ENCODE peak calls at places on chromosomes 13 and 19, in seven cellular contexts. J is body of pancreas, W is IMR-90, Q is HCT116, X is tibial artery, R is MG63, E is cardiac muscle cell. B is an unnamed sample. For H3K9me3, the result is how much of the 10 kb centered on the place peaks cover.

GRCh38 chr13:95601906-95602305 is 42.6 kb downstream of the DZIP1 start:
- DNase-seq in J (no peak), W (no peak), Q (no peak), X (no peak), R (no peak), E (no peak), B (no peak)

GRCh38 chr19:2462635-2463421 is 6.1 kb upstream of the LMNB2 start:
- DNase-seq in J (peak), W (peak), Q (peak), X (peak), R (peak), E (peak), B (peak)

GRCh38 chr13:113153810-113154748 is 4.4 kb upstream of the PROZ start:
- DNase-seq in J (peak), W (peak), Q (peak), X (peak), R (peak), E (peak), B (peak)

GRCh38 chr19:1360818-1361461 is 22.8 kb upstream of the NDUFS7 start:
- DNase-seq in J (peak), W (peak), Q (no peak), X (peak), R (peak), E (peak), B (no peak)

GRCh38 chr19:2035590-2035991 is 15.5 kb downstream of the MKNK2 start:
- DNase-seq in J (no peak), W (no peak), Q (no peak), X (no peak), R (no peak), E (no peak), B (no peak)

GRCh38 chr13:32914686-32915085 is 101.5 kb upstream of the KL start:
- DNase-seq in J (no peak), W (no peak), Q (no peak), X (no peak), R (no peak), E (no peak), B (no peak)

GRCh38 chr19:2969104-2969504 is 8.3 kb upstream of the TLE6 start:
- DNase-seq in J (peak), W (no peak), Q (no peak), X (no peak), R (no peak), E (peak), B (no peak)

GRCh38 chr19:15317392-15318011 is 14.8 kb downstream of the BRD4 start:
- DNase-seq in J (no peak), W (peak), Q (no peak), X (no peak), R (no peak), E (peak), B (no peak)

GRCh38 chr13:59734393-59734792 is 429.3 kb downstream of the DIAPH3 start:
- DNase-seq in J (no peak), W (no peak), Q (no peak), X (no peak), R (no peak), E (no peak), B (peak)

GRCh38 chr13:51220706-51221105 is 1.5 kb upstream of the FAM124A start:
- DNase-seq in J (no peak), W (no peak), Q (no peak), X (no peak), R (no peak), E (no peak), B (no peak)

GRCh38 chr13:33172400-33172799 is 113.2 kb downstream of the STARD13 start:
- DNase-seq in J (no peak), W (no peak), Q (no peak), X (no peak), R (no peak), E (no peak), B (no peak)

GRCh38 chr19:46824887-46825730 is 25.5 kb downstream of the AP2S1 start:
- DNase-seq in J (no peak), W (no peak), Q (no peak), X (no peak), R (no peak), E (no peak), B (no peak)

GRCh38 chr19:1107655-1108261 is 4.0 kb downstream of the GPX4 start:
- DNase-seq in J (no peak), W (no peak), Q (no peak), X (no peak), R (no peak), E (no peak), B (no peak)

GRCh38 chr19:37997911-37998344 is 90.9 kb downstream of the SIPA1L3 start:
- DNase-seq in J (no peak), W (peak), Q (peak), X (no peak), R (peak), E (peak), B (no peak)

GRCh38 chr13:45683701-45684100 is 18.4 kb upstream of the CBY2 start:
- DNase-seq in J (no peak), W (no peak), Q (no peak), X (no peak), R (no peak), E (no peak), B (peak)

GRCh38 chr19:35710784-35711723 is 6.7 kb downstream of the ZBTB32 start:
- DNase-seq in J (no peak), W (no peak), Q (no peak), X (no peak), R (peak), E (no peak), B (no peak)

GRCh38 chr13:42495751-42496150 is 78.2 kb upstream of the TNFSF11 start:
- DNase-seq in J (no peak), W (no peak), Q (no peak), X (no peak), R (no peak), E (no peak), B (no peak)

GRCh38 chr13:71171740-71172139 is 695.3 kb downstream of the DACH1 start:
- DNase-seq in J (no peak), W (no peak), Q (no peak), X (no peak), R (no peak), E (no peak), B (no peak)

GRCh38 chr19:46806651-46807050 is 18.3 kb upstream of the SLC1A5 start:
- DNase-seq in J (no peak), W (no peak), Q (no peak), X (no peak), R (no peak), E (no peak), B (no peak)

GRCh38 chr19:792361-792885 is 4.8 kb upstream of the PTBP1 start:
- DNase-seq in J (no peak), W (no peak), Q (no peak), X (no peak), R (no peak), E (no peak), B (no peak)

GRCh38 chr13:112773601-112774447 is 84.0 kb downstream of the ATP11A start:
- DNase-seq in J (no peak), W (no peak), Q (no peak), X (no peak), R (no peak), E (no peak), B (no peak)

GRCh38 chr19:4066176-4066606 is 508 bp downstream of the ZBTB7A start:
- DNase-seq in J (peak), W (no peak), Q (no peak), X (peak), R (no peak), E (no peak), B (no peak)

GRCh38 chr19:19628499-19629134 is 597 bp upstream of the LPAR2 start:
- DNase-seq in J (peak), W (peak), Q (peak), X (no peak), R (no peak), E (peak), B (no peak)

GRCh38 chr13:74683411-74683810 is 549.2 kb upstream of the KLF12 start:
- DNase-seq in J (no peak), W (no peak), Q (no peak), X (no peak), R (no peak), E (peak), B (peak)

GRCh38 chr19:3343619-3344502 is 22.5 kb upstream of the NFIC start:
- DNase-seq in J (peak), W (peak), Q (peak), X (peak), R (peak), E (peak), B (peak)

GRCh38 chr13:32676242-32676641 is 90.0 kb downstream of the PDS5B start:
- DNase-seq in J (no peak), W (peak), Q (no peak), X (no peak), R (no peak), E (no peak), B (no peak)

GRCh38 chr13:32947886-32948285 is 68.3 kb upstream of the KL start:
- DNase-seq in J (no peak), W (no peak), Q (no peak), X (no peak), R (no peak), E (no peak), B (no peak)

GRCh38 chr13:107231941-107232340 is 664.0 kb upstream of the ARGLU1 start:
- DNase-seq in J (no peak), W (no peak), Q (no peak), X (no peak), R (no peak), E (no peak), B (no peak)

GRCh38 chr19:15508035-15508710 is at the start of gene CYP4F22:
- DNase-seq in J (no peak), W (no peak), Q (no peak), X (no peak), R (no peak), E (no peak), B (no peak)

GRCh38 chr19:50724522-50725217 is 1.5 kb downstream of the CLEC11A start:
- DNase-seq in J (peak), W (peak), Q (peak), X (peak), R (peak), E (peak), B (peak)

GRCh38 chr13:97354808-97355207 is 79.2 kb upstream of the RAP2A start:
- DNase-seq in J (no peak), W (no peak), Q (no peak), X (no peak), R (no peak), E (no peak), B (no peak)

GRCh38 chr13:75801388-75801787 is 165.3 kb downstream of the LMO7 start:
- DNase-seq in J (no peak), W (no peak), Q (no peak), X (no peak), R (no peak), E (no peak), B (no peak)

GRCh38 chr13:35448465-35448864 is 28.0 kb downstream of the MAB21L1 start:
- DNase-seq in J (no peak), W (no peak), Q (no peak), X (no peak), R (no peak), E (no peak), B (no peak)

GRCh38 chr13:51846756-51847155 is 1.8 kb upstream of the TMEM272 start:
- DNase-seq in J (no peak), W (peak), Q (no peak), X (no peak), R (no peak), E (no peak), B (no peak)

GRCh38 chr19:45817010-45817724 is 2.1 kb upstream of the RSPH6A start:
- DNase-seq in J (peak), W (peak), Q (peak), X (peak), R (peak), E (peak), B (peak)

GRCh38 chr13:21997726-21998125 is 326.9 kb downstream of the FGF9 start:
- DNase-seq in J (no peak), W (no peak), Q (no peak), X (no peak), R (no peak), E (no peak), B (no peak)

GRCh38 chr13:56755181-56755580 is 385.5 kb upstream of the PRR20A start:
- DNase-seq in J (no peak), W (no peak), Q (no peak), X (no peak), R (no peak), E (peak), B (no peak)

GRCh38 chr13:30816733-30817132 is 81.4 kb downstream of the ALOX5AP start:
- DNase-seq in J (no peak), W (no peak), Q (no peak), X (no peak), R (no peak), E (no peak), B (no peak)

GRCh38 chr19:58108546-58108817 is 10.5 kb upstream of the ZSCAN18 start:
- DNase-seq in J (no peak), W (no peak), Q (no peak), X (no peak), R (no peak), E (no peak), B (no peak)
- H3K9me3 ChIP-seq in J (under half), W (half or more), Q (under half), X (half or more), R (under half), E (under half), B (half or more)

DNA sequence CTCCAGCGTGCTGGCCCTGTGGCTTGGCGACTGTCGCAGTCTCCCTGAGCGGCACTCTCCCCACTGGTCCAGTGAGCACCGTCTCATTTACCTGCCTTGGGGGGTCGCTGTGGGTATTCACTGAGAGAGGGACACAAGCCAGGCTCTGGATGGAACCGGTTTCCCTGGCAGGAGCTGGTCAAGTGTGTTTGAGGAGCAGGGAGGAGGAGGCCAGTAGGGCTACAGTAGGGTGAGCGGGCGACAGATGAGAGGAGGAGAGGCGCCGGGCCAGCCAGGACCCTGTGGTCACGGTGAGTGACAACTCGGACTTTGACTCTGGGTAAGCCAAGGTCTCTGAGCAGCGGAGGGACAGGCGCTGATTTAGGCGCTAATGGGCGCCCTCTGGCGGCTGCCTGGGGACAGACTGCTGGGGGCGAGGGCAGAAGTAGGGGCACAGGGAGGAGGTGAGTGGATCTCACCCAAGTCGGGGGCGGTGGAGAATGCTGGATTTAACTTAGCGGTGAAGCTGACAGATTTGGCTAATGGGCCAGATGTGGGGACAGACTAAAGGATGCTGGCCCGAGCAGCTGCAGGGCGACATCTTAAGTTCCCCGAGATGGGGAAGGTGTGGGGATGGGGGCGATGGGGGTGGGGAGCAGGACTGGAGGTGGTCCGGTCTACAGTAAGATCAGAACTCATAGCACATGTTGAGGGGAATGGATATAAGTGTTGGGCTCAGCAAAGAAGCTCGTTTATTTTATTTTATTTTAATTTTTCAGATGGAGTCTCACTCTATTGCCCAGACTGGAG is 4.7 kb upstream of the PRMT1 start:
- DNase-seq in J (peak), W (peak), Q (peak), X (peak), R (peak), E (peak), B (peak)
- H3K4me3 ChIP-seq in J (no peak), W (no peak), Q (peak), X (no peak), R (no peak), E (no peak), B (peak)

GRCh38 chr19:29143183-29143582 is 69.8 kb downstream of the UQCRFS1 start:
- DNase-seq in J (no peak), W (no peak), Q (no peak), X (no peak), R (no peak), E (no peak), B (no peak)

DNA sequence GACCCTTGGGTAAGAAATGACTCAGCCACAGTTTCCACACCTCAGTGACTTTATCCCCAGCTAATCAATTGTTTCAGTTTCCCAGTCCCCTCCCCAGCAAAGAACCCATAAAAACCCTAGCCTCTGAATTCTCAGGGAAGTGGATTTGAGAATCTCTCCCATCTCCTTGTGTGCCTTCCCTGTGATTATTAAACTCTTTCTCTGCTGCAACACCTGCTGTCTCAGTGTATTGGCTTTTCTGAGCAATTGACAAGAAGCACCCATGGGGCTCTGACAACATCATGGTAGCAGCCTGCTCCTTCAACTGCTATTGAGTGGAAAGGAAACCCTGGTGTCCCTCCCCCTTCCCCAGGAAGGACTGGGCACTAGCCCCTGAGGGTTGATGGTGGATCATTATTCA is 73.7 kb downstream of the UQCRFS1 start:
- DNase-seq in J (no peak), W (no peak), Q (no peak), X (no peak), R (no peak), E (no peak), B (no peak)
- H3K9me3 ChIP-seq in J (under half), W (under half), Q (under half), X (under half), R (under half), E (under half), B (under half)

DNA sequence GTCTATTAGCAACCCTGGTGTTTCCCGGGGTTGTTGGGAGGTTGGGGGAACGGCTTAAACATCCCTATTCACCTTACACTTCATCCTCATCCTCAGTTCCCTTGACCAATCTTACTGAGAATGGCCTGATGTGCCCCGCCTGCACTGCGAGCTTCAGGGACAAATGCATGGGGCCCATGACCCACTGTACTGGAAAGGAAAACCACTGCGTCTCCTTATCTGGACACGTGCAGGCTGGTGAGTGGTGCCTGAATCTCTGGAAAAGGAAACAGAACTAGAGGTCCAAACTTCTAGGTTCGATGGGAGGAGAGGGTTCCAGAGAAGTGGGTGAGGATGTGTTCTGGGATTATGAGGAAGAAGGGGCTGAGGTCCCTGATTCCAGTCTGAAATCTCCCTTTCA is 5.9 kb downstream of the PINLYP start:
- DNase-seq in J (no peak), W (no peak), Q (no peak), X (no peak), R (no peak), E (no peak), B (no peak)
- H3K4me3 ChIP-seq in J (no peak), W (no peak), Q (no peak), X (peak), R (no peak), E (no peak), B (no peak)

DNA sequence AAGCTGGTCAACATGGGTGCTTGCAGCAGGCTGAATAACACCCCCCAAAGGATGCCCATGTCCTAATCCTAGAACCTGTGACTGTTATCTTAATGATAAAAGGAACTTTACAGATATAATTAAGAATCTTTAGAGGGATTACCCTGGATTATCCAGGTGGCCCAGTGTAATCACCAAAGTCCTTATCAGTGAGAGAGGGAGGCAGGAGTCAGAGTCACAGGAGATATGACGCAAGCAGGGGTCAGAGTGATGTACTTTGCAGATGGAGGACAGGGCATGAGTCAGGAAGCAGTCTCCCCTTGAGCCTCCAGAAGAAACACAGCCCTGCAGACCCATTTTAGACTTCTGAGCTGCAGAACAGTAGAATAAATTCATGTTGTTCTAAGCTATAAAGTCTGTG is 9.8 kb downstream of the ZNF606 start:
- DNase-seq in J (no peak), W (no peak), Q (no peak), X (no peak), R (no peak), E (no peak), B (peak)
- H3K9me3 ChIP-seq in J (under half), W (half or more), Q (under half), X (half or more), R (under half), E (under half), B (under half)

DNA sequence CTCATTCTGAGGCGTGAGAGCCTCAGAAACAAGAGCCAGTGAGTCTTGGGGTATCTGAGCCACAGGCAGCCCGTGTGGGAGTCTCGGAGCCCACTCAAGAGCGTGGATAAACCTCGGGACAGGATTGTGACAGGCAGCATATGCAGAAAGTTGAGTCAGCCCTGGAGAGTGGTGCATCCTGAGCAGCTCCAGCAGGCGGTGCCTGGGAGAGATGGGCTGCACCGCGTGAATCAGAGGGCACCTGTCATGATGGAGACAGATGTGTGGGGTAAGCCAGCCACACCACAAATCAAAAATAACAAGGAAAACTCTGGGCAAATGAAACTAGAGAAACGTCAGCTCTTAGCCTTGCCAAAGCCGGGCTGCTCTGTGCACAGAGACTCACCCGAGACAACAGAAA is 30.0 kb upstream of the POP4 start:
- DNase-seq in J (no peak), W (peak), Q (no peak), X (no peak), R (no peak), E (no peak), B (no peak)
- H3K4me3 ChIP-seq in J (no peak), W (no peak), Q (no peak), X (no peak), R (no peak), E (no peak), B (no peak)

B was measured in WERI-Rb-1.